ENCODE peak calls at places on chromosomes 11 and 22, in five cellular contexts. F, Y, M, X and N are unnamed samples.

GRCh38 chr11:11577932-11578331 is 43.9 kb downstream of the GALNT18 start:
- DNase-seq in F (no peak), Y (no peak), M (no peak), X (no peak), N (no peak)

GRCh38 chr22:39994566-39995345 is at the start of gene FAM83F:
- DNase-seq in F (peak), Y (no peak), M (no peak), X (no peak), N (peak)

GRCh38 chr22:45450931-45451651 is 37.6 kb downstream of the RIBC2 start:
- DNase-seq in F (no peak), Y (no peak), M (peak), X (no peak), N (no peak)

GRCh38 chr11:59079089-59079488 is 7.0 kb upstream of the GLYATL1B start:
- DNase-seq in F (no peak), Y (no peak), M (no peak), X (no peak), N (no peak)

GRCh38 chr11:75633409-75634011 is 35.3 kb downstream of the MAP6 start:
- DNase-seq in F (no peak), Y (peak), M (no peak), X (no peak), N (no peak)

GRCh38 chr11:3207530-3208189 is 11.0 kb downstream of the MRGPRG start:
- DNase-seq in F (no peak), Y (peak), M (no peak), X (no peak), N (no peak)

GRCh38 chr11:111417011-111417765 is 38.1 kb upstream of the POU2AF1 start:
- DNase-seq in F (no peak), Y (no peak), M (no peak), X (no peak), N (no peak)

GRCh38 chr11:36431429-36432092 is 78.5 kb downstream of the TRAF6 start:
- DNase-seq in F (no peak), Y (no peak), M (peak), X (no peak), N (no peak)

GRCh38 chr11:345179-345578 is 24.1 kb upstream of the B4GALNT4 start:
- DNase-seq in F (no peak), Y (no peak), M (no peak), X (no peak), N (no peak)

GRCh38 chr11:32575070-32575469 is 8.6 kb upstream of the EIF3M start:
- DNase-seq in F (no peak), Y (no peak), M (no peak), X (no peak), N (no peak)

GRCh38 chr11:72308226-72309073 is 64.5 kb upstream of the PHOX2A start:
- DNase-seq in F (no peak), Y (peak), M (peak), X (peak), N (no peak)

GRCh38 chr22:39317756-39318506 is 1.5 kb downstream of the RPL3 start:
- DNase-seq in F (no peak), Y (no peak), M (no peak), X (no peak), N (no peak)

GRCh38 chr11:94449437-94449836 is 44.2 kb downstream of the MRE11 start:
- DNase-seq in F (no peak), Y (no peak), M (no peak), X (no peak), N (no peak)

GRCh38 chr11:130411223-130411622 is 17.2 kb downstream of the ADAMTS8 start:
- DNase-seq in F (no peak), Y (no peak), M (no peak), X (no peak), N (no peak)

GRCh38 chr11:116990061-116990473 is 108.2 kb downstream of the SIK3 start:
- DNase-seq in F (no peak), Y (no peak), M (no peak), X (no peak), N (no peak)

GRCh38 chr22:41324818-41325528 is 23.6 kb downstream of the ZC3H7B start:
- DNase-seq in F (no peak), Y (no peak), M (no peak), X (no peak), N (no peak)

GRCh38 chr11:116686891-116687290 is 85.9 kb downstream of the BUD13 start:
- DNase-seq in F (no peak), Y (peak), M (no peak), X (no peak), N (no peak)

GRCh38 chr11:88552377-88553029 is 215.0 kb upstream of the CTSC start:
- DNase-seq in F (peak), Y (peak), M (peak), X (peak), N (peak)

GRCh38 chr11:62477927-62478326 is 59.1 kb downstream of the SCGB1A1 start:
- DNase-seq in F (no peak), Y (no peak), M (no peak), X (no peak), N (no peak)

GRCh38 chr11:17563248-17563647 is 16.2 kb downstream of the OTOG start:
- DNase-seq in F (no peak), Y (peak), M (no peak), X (no peak), N (no peak)

GRCh38 chr11:17561111-17561415 is 14.0 kb downstream of the OTOG start:
- DNase-seq in F (no peak), Y (no peak), M (no peak), X (no peak), N (no peak)

GRCh38 chr11:17563961-17564686 is 17.1 kb downstream of the OTOG start:
- DNase-seq in F (no peak), Y (no peak), M (no peak), X (no peak), N (no peak)

GRCh38 chr11:17561466-17562001 is 14.5 kb downstream of the OTOG start:
- DNase-seq in F (no peak), Y (no peak), M (no peak), X (no peak), N (no peak)

GRCh38 chr11:17564687-17565042 is 17.6 kb downstream of the OTOG start:
- DNase-seq in F (no peak), Y (no peak), M (no peak), X (no peak), N (no peak)
- TF ChIP-seq CTCF in F (peak), Y (peak), M (peak), X (peak), N (peak)

DNA sequence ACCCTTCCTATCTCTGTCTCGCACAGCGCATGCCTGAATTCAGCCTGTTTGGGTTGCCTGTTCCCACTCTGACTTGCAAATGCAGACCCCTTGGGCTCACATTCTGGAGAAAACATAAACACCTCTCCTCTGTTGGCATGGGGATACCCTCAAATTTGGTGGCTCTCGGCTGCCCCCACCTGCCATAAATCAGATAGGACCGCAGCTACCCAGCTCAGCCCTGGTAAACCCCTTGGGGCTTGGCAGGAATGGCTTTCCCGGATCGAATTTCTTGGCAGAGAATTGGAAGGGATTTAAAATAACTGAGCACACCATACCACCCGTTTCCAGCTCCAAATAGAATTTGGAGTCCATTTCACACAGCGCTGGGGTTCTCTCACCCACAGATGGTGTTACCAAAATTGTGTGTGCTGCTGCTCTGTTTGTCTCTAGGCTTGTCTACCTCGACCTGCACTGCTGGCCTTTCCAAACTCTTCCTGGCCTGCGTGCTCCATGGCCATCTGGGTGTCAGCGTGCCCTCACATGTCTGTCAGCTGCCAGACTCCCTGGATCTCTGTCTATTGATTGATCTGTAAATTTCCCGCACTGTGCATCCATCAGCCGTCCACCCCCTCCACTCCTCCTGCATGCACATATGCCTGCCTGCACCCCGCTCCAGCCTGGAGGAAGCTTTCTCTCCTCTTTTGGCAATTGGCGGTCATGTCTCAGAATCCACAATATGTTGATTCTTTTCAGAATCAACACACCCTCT is 134.0 kb downstream of the NTM start:
- DNase-seq in F (peak), Y (peak), M (no peak), X (peak), N (peak)
- TF ChIP-seq CTCF in F (no peak), Y (peak), M (peak), X (no peak), N (no peak)

GRCh38 chr22:25219211-25219689 is at the start of gene CRYBB2:
- DNase-seq in F (no peak), Y (no peak), M (no peak), X (no peak), N (no peak)
- TF ChIP-seq CTCF in F (no peak), Y (no peak), M (no peak), X (no peak), N (no peak)

DNA sequence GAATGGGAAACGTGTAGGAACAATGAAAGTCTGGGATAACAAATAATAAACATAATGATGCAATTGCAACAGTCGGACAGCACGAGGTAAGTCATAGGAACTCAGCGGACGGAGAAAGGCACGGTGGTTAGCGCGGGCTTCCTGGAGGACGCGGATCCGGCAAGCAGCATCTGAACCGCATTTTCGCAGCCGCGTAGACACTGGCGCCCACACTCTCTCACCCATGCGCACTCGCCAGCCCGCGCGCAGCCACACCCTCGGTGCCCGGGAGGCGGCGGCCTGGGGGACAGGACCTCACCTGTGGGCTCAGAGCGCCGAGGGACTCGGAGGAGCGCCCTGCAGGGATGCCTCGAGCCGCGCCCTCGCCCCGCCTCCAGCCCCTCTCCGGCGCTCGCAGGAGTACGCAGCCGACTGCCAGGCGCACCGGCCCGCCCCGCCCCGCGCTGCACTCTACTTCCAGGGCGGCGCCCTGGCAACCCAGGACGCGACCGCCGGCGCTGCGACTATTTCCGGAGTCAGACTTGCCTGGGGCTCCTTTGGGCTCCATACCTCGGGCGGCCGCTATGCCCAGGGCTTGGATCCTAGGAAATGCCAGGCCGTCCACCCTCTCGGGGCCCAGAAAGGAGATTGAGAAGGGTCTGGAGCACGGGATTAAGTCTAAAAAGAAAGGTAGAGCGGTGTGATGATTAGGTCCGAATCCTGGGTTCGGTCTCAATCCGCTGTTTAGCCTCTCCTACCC is at the start of gene TTLL1:
- DNase-seq in F (peak), Y (peak), M (peak), X (peak), N (peak)
- TF ChIP-seq CTCF in F (no peak), Y (no peak), M (no peak), X (no peak), N (no peak)

GRCh38 chr11:122910775-122911174 is 28.2 kb downstream of the JHY start:
- DNase-seq in F (no peak), Y (peak), M (no peak), X (peak), N (no peak)
- TF ChIP-seq CTCF in F (no peak), Y (peak), M (peak), X (peak), N (peak)